ENCODE peak calls at places on chromosome 17, in ten cellular contexts. F, B, X, V, P, G, L, H, A and C are unnamed samples.

GRCh38 chr17:5595831-5596230 is 11.5 kb upstream of the NLRP1 start:
- DNase-seq in A (no peak), B (no peak), L (no peak), G (no peak), P (no peak), F (no peak), X (no peak), H (no peak), V (no peak), C (no peak)

GRCh38 chr17:63395075-63395815 is 50.9 kb downstream of the CYB561 start:
- DNase-seq in P (peak; percentile 56), B (no peak), G (no peak), A (no peak), H (no peak), X (no peak), F (no peak), L (no peak), V (no peak), C (no peak)

GRCh38 chr17:28076138-28076537 is 33.7 kb downstream of the NLK start:
- DNase-seq in X (no peak), L (no peak), P (no peak), F (no peak), H (no peak), V (peak; percentile 12), B (no peak), G (no peak), A (no peak), C (no peak)

GRCh38 chr17:732788-733720 is 658 bp downstream of the TLCD3A start:
- DNase-seq in X (peak; percentile 28), F (no peak), H (peak; percentile 21), V (peak; percentile 39), L (peak; percentile 79), G (no peak), A (peak; percentile 37), B (no peak), P (no peak), C (no peak)

GRCh38 chr17:11495616-11496015 is 102.7 kb upstream of the DNAH9 start:
- DNase-seq in B (no peak), V (no peak), L (no peak), A (no peak), F (no peak), G (no peak), X (no peak), P (no peak), H (no peak), C (no peak)

GRCh38 chr17:69367298-69367697 is 40.4 kb upstream of the ABCA5 start:
- DNase-seq in G (no peak), F (no peak), X (no peak), A (peak; percentile 8), V (no peak), H (no peak), B (no peak), P (no peak), L (no peak), C (no peak)

GRCh38 chr17:59620518-59621259 is 994 bp downstream of the CLTC start:
- DNase-seq in X (peak; percentile 12), B (no peak), A (no peak), G (peak; percentile 42), L (peak; percentile 62), V (peak; percentile 69), F (peak; percentile 16), P (no peak), H (peak; percentile 66), C (peak; percentile 58)

GRCh38 chr17:44903012-44903685 is 3.9 kb upstream of the EFTUD2 start:
- DNase-seq in H (no peak), F (no peak), A (no peak), P (no peak), L (no peak), V (no peak), G (no peak), B (no peak), X (no peak), C (no peak)

GRCh38 chr17:50785942-50786570 is 18.7 kb upstream of the ANKRD40CL start:
- DNase-seq in H (no peak), F (no peak), X (no peak), G (no peak), V (no peak), A (no peak), L (no peak), P (peak; percentile 40), B (no peak), C (no peak)

GRCh38 chr17:34874496-34874895 is 86.8 kb downstream of the CCT6B start:
- DNase-seq in L (no peak), B (no peak), A (no peak), P (no peak), F (no peak), H (no peak), V (no peak), G (no peak), X (no peak), C (no peak)

GRCh38 chr17:16980813-16981731 is 9.2 kb upstream of the TNFRSF13B start:
- DNase-seq in B (no peak), H (no peak), P (no peak), X (no peak), G (no peak), A (no peak), L (no peak), F (no peak), V (no peak), C (no peak)

GRCh38 chr17:3953542-3953941 is 10.7 kb downstream of the ATP2A3 start:
- DNase-seq in G (no peak), F (no peak), V (no peak), L (no peak), X (no peak), P (no peak), B (no peak), A (no peak), H (no peak), C (no peak)

GRCh38 chr17:72192409-72193192 is 71.8 kb downstream of the SOX9 start:
- DNase-seq in F (no peak), A (no peak), X (no peak), V (no peak), P (peak; percentile 18), B (peak; percentile 84), G (no peak), L (no peak), H (no peak), C (no peak)

GRCh38 chr17:15942207-15942833 is 2.6 kb upstream of the ADORA2B start:
- DNase-seq in X (no peak), A (no peak), L (no peak), H (no peak), B (no peak), F (no peak), V (no peak), P (no peak), G (no peak), C (no peak)

GRCh38 chr17:41987642-41988041 is 21.0 kb downstream of the CNP start:
- DNase-seq in A (no peak), P (no peak), V (no peak), X (no peak), G (no peak), F (no peak), H (no peak), L (no peak), B (no peak), C (no peak)

GRCh38 chr17:52233632-52234031 is 75.1 kb upstream of the CA10 start:
- DNase-seq in X (no peak), G (no peak), P (no peak), L (no peak), H (no peak), A (no peak), V (no peak), F (no peak), B (no peak), C (no peak)

GRCh38 chr17:76805319-76805718 is 62.9 kb upstream of the MGAT5B start:
- DNase-seq in B (no peak), V (no peak), G (no peak), P (peak; percentile 25), H (no peak), L (no peak), A (no peak), X (no peak), F (no peak), C (no peak)

GRCh38 chr17:82866521-82867214 is 26.8 kb upstream of the ZNF750 start:
- DNase-seq in X (no peak), F (no peak), H (no peak), L (no peak), G (no peak), V (no peak), P (no peak), B (peak; percentile 63), A (no peak), C (no peak)

GRCh38 chr17:17836818-17837379 is at the start of gene SREBF1:
- DNase-seq in X (peak; percentile 55), A (peak; percentile 66), P (no peak), G (peak; percentile 48), H (peak; percentile 74), L (peak; percentile 85), B (no peak), V (peak; percentile 61), F (no peak), C (peak; percentile 67)

GRCh38 chr17:31758646-31759045 is 100.4 kb downstream of the COPRS start:
- DNase-seq in X (no peak), A (no peak), F (no peak), B (no peak), G (no peak), V (no peak), L (no peak), P (no peak), H (no peak), C (no peak)

GRCh38 chr17:59366040-59366757 is 34.7 kb downstream of the YPEL2 start:
- DNase-seq in V (no peak), P (no peak), F (no peak), B (no peak), G (no peak), L (no peak), X (no peak), H (peak; percentile 53), A (no peak), C (no peak)

GRCh38 chr17:16384557-16384956 is 3.7 kb downstream of the UBB start:
- DNase-seq in G (no peak), L (no peak), A (no peak), F (no peak), B (no peak), X (no peak), P (no peak), V (no peak), H (no peak), C (no peak)

GRCh38 chr17:43011728-43012472 is 5.3 kb downstream of the IFI35 start:
- DNase-seq in V (no peak), G (no peak), L (no peak), H (no peak), B (no peak), P (no peak), F (no peak), A (no peak), X (no peak), C (no peak)

GRCh38 chr17:82300228-82300627 is 17.2 kb downstream of the CD7 start:
- DNase-seq in P (no peak), L (peak; percentile 10), F (no peak), X (no peak), B (no peak), A (no peak), G (no peak), H (no peak), V (no peak), C (no peak)

GRCh38 chr17:48283907-48284306 is 146.1 kb downstream of the SKAP1 start:
- DNase-seq in V (no peak), H (no peak), G (no peak), F (no peak), P (no peak), A (no peak), X (no peak), L (no peak), B (no peak), C (no peak)

GRCh38 chr17:79664925-79665738 is 54.3 kb upstream of the RBFOX3 start:
- DNase-seq in V (no peak), H (peak; percentile 66), F (peak; percentile 29), A (no peak), G (no peak), P (no peak), X (no peak), B (no peak), L (no peak), C (no peak)

GRCh38 chr17:79795795-79796569 is 895 bp downstream of the CBX8 start:
- DNase-seq in G (no peak), V (no peak), B (no peak), X (no peak), L (no peak), A (no peak), F (no peak), H (no peak), P (no peak), C (no peak)

GRCh38 chr17:49438885-49439284 is 24.2 kb upstream of the PHB1 start:
- DNase-seq in F (no peak), L (no peak), A (no peak), X (no peak), G (no peak), P (no peak), B (no peak), V (no peak), H (no peak), C (no peak)